ENCODE peak calls at places on chromosomes 4 and X, in four cellular contexts. One of them, this sample, is unnamed.
A peak's percentile ranks its signal among the peaks of the same experiment; 100 is the strongest.

GRCh38 chr4:6019316-6020263 is 1.4 kb upstream of the C4orf50 start:
- DNase-seq in K562: peak; percentile 79
- DNase-seq in HepG2: peak; percentile 27
- DNase-seq in HCT116: peak; percentile 36
- DNase-seq in this sample: peak; percentile 79

GRCh38 chr4:1958276-1959103 is 50.3 kb downstream of the NELFA start:
- DNase-seq in K562: no peak
- DNase-seq in HepG2: no peak
- DNase-seq in HCT116: no peak
- DNase-seq in this sample: no peak

GRCh38 chr4:113435893-113436292 is 325.6 kb downstream of the CAMK2D start:
- DNase-seq in K562: no peak
- DNase-seq in HepG2: no peak
- DNase-seq in HCT116: peak; percentile 84
- DNase-seq in this sample: no peak

GRCh38 chr4:142563682-142564291 is 282.3 kb downstream of the INPP4B start:
- DNase-seq in K562: no peak
- DNase-seq in HepG2: no peak
- DNase-seq in HCT116: peak; percentile 13
- DNase-seq in this sample: no peak

GRCh38 chrX:137195991-137196390 is 162.2 kb upstream of the GPR101 start:
- DNase-seq in K562: no peak
- DNase-seq in HepG2: no peak
- DNase-seq in HCT116: no peak
- DNase-seq in this sample: no peak

GRCh38 chrX:151922692-151923091 is 10.0 kb downstream of the MAGEA4 start:
- DNase-seq in K562: no peak
- DNase-seq in HepG2: no peak
- DNase-seq in HCT116: no peak
- DNase-seq in this sample: no peak

GRCh38 chr4:183989471-183989870 is 84.4 kb downstream of the STOX2 start:
- DNase-seq in K562: no peak
- DNase-seq in HepG2: no peak
- DNase-seq in HCT116: no peak
- DNase-seq in this sample: no peak

GRCh38 chr4:8819421-8820177 is 52.0 kb downstream of the HMX1 start:
- DNase-seq in K562: no peak
- DNase-seq in HepG2: no peak
- DNase-seq in HCT116: no peak
- DNase-seq in this sample: peak; percentile 47

GRCh38 chr4:56641494-56642051 is 39.5 kb downstream of the HOPX start:
- DNase-seq in K562: no peak
- DNase-seq in HepG2: no peak
- DNase-seq in HCT116: peak; percentile 80
- DNase-seq in this sample: no peak

GRCh38 chr4:189445613-189446012 is 495.1 kb upstream of the FRG1 start:
- DNase-seq in K562: no peak
- DNase-seq in HepG2: no peak
- DNase-seq in HCT116: no peak
- DNase-seq in this sample: no peak

GRCh38 chrX:14673764-14674163 is 144.4 kb downstream of the GLRA2 start:
- DNase-seq in K562: no peak
- DNase-seq in HepG2: peak; percentile 39
- DNase-seq in HCT116: peak; percentile 78
- DNase-seq in this sample: no peak

GRCh38 chr4:7806724-7807123 is 132.9 kb downstream of the AFAP1 start:
- DNase-seq in K562: no peak
- DNase-seq in HepG2: no peak
- DNase-seq in HCT116: no peak
- DNase-seq in this sample: no peak

GRCh38 chrX:118976599-118977340 is 2.4 kb downstream of the LONRF3 start:
- DNase-seq in K562: peak; percentile 45
- DNase-seq in HepG2: no peak
- DNase-seq in HCT116: no peak
- DNase-seq in this sample: no peak

GRCh38 chr4:6634746-6635145 is 5.7 kb upstream of the MRFAP1 start:
- DNase-seq in K562: no peak
- DNase-seq in HepG2: no peak
- DNase-seq in HCT116: no peak
- DNase-seq in this sample: no peak

GRCh38 chr4:80926446-80926845 is 104.1 kb upstream of the BMP3 start:
- DNase-seq in K562: no peak
- DNase-seq in HepG2: no peak
- DNase-seq in HCT116: no peak
- DNase-seq in this sample: no peak

GRCh38 chrX:96140796-96141195 is 543.8 kb upstream of the DIAPH2 start:
- DNase-seq in K562: no peak
- DNase-seq in HepG2: no peak
- DNase-seq in HCT116: no peak
- DNase-seq in this sample: no peak

GRCh38 chr4:128782875-128783614 is 26.5 kb upstream of the JADE1 start:
- DNase-seq in K562: no peak
- DNase-seq in HepG2: no peak
- DNase-seq in HCT116: no peak
- DNase-seq in this sample: no peak

GRCh38 chr4:184384810-184385557 is 89.4 kb downstream of the IRF2 start:
- DNase-seq in K562: no peak
- DNase-seq in HepG2: no peak
- DNase-seq in HCT116: no peak
- DNase-seq in this sample: no peak

GRCh38 chr4:76055005-76055404 is 19.1 kb upstream of the CXCL11 start:
- DNase-seq in K562: no peak
- DNase-seq in HepG2: no peak
- DNase-seq in HCT116: no peak
- DNase-seq in this sample: no peak

GRCh38 chrX:1316527-1316926 is 20.1 kb upstream of the IL3RA start:
- DNase-seq in K562: no peak
- DNase-seq in HepG2: no peak
- DNase-seq in HCT116: no peak
- DNase-seq in this sample: no peak

GRCh38 chr4:17063870-17064269 is 165.4 kb upstream of the LDB2 start:
- DNase-seq in K562: no peak
- DNase-seq in HepG2: no peak
- DNase-seq in HCT116: no peak
- DNase-seq in this sample: no peak

GRCh38 chr4:77617203-77617602 is 11.6 kb downstream of the CXCL13 start:
- DNase-seq in K562: no peak
- DNase-seq in HepG2: no peak
- DNase-seq in HCT116: no peak
- DNase-seq in this sample: no peak

GRCh38 chr4:160724063-160724462 is 1439.7 kb downstream of the FSTL5 start:
- DNase-seq in K562: no peak
- DNase-seq in HepG2: no peak
- DNase-seq in HCT116: no peak
- DNase-seq in this sample: no peak

GRCh38 chr4:5711479-5712184 is 631 bp downstream of the EVC start:
- DNase-seq in K562: no peak
- DNase-seq in HepG2: peak; percentile 15
- DNase-seq in HCT116: no peak
- DNase-seq in this sample: peak; percentile 65

GRCh38 chrX:24619647-24620046 is 27.5 kb downstream of the PCYT1B start:
- DNase-seq in K562: no peak
- DNase-seq in HepG2: peak; percentile 36
- DNase-seq in HCT116: no peak
- DNase-seq in this sample: no peak

GRCh38 chr4:62075082-62075481 is 875.0 kb downstream of the ADGRL3 start:
- DNase-seq in K562: no peak
- DNase-seq in HepG2: no peak
- DNase-seq in HCT116: no peak
- DNase-seq in this sample: no peak

GRCh38 chr4:25443851-25444250 is 66.8 kb downstream of the ANAPC4 start:
- DNase-seq in K562: no peak
- DNase-seq in HepG2: no peak
- DNase-seq in HCT116: no peak
- DNase-seq in this sample: no peak

DNA sequence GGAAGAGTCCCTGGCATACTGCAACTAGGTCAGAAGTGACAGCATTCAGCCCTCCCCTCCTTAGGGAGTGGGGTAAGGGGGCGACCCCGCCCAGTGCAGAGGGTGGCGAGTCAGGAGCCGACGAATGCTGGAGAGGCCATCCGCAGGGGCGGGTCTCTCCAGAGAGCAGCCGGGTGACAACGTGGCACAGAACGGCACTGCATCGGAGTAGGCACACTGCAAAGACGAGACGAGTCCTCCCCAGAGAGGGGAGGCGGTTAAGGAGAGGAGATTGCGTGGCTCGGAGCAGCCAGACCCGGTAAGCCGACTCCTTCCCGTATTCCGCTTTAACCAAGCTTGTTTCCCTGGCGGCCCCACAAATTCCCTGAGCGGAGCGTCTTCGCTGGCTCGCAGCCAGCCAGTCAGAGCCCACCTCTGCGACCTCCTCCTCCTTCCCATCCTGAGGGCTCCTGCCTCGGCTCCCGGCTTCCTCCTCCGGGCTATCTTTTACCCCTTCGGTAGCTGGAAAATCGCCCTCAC is 54.9 kb downstream of the LINC00632 start:
- DNase-seq in K562: no peak
- DNase-seq in HepG2: no peak
- DNase-seq in HCT116: no peak
- DNase-seq in this sample: peak; percentile 25
- TF ChIP-seq RAD21 in K562: no peak
- TF ChIP-seq RAD21 in HepG2: no peak
- TF ChIP-seq RAD21 in HCT116: no peak
- TF ChIP-seq RAD21 in this sample: no peak

DNA sequence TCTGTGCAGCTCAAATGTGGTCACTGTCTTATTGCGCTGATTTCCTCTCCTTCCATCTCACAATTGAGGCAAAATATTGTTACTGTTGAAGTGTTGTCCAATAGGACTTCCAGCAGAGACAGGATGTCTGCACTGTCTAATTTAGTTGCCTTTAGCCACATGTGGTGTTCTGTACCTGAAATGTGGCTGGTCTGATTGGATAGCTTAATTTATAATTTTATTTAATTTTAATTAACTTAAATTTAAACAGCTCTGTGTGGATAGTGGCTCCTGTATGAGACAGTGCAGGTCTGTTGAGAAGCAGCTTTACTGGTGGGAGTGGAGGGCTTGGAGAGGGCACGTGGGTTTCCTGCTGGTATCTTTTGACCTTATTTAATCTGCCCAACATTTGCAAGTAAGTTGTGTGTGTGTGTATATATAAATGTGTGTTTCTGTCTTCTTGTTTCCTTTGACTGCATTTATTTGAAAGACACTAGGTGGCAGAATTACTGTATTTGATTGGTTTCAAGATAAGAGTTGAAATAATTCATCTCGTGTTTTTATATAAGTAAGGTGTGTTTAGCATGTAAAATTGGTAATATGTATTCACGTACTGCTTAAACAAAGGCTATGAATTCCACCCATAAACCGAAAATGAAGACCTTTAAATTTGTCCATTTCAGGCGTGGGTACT is 55.3 kb upstream of the MSANTD1 start:
- DNase-seq in K562: no peak
- DNase-seq in HepG2: no peak
- DNase-seq in HCT116: peak; percentile 2
- DNase-seq in this sample: no peak
- TF ChIP-seq FOSL1 in K562: no peak
- TF ChIP-seq FOSL1 in HepG2: no peak
- TF ChIP-seq FOSL1 in HCT116: no peak
- TF ChIP-seq FOSL1 in this sample: no peak

DNA sequence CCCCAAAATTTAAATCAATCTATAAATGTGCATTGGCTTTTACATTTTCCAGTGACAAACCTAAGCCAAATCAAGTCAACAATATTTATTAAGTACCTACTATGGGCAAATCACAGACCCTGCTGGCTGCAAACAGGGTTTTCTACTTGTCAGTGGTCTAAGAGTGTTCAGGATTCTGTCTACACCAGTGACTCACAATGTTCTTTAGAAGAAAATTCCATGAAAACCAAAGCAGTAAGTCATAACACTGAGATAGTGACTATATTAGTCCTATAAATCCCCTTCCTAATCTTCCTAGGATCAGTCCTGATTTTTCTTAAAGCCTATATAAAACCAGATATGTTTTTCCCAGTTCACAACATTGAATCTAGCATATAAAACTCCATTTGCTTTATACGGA is 69.7 kb downstream of the PPP3CA start:
- DNase-seq in K562: no peak
- DNase-seq in HepG2: no peak
- DNase-seq in HCT116: no peak
- DNase-seq in this sample: no peak
- TF ChIP-seq RAD21 in K562: no peak
- TF ChIP-seq RAD21 in HepG2: no peak
- TF ChIP-seq RAD21 in HCT116: no peak
- TF ChIP-seq RAD21 in this sample: no peak

DNA sequence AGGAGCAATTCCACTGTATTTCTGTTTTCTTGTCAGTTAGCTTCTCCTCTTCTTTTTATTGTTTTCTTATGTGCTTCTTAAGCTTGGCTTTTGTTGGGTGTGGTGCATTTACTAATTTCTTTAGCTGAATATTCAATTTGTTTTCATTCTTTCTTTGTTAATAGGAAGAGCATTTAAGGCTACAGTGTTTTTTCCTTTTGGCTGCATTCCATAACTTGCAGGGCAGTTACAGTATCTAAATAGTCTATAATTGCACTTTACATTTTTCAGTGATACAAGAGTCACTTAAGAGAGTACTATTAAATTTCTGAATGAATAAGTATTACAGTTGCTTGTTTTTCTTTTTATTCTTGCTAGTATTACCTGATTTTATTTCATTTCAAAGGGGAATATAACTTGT is 181.1 kb downstream of the DKK2 start:
- DNase-seq in K562: no peak
- DNase-seq in HepG2: no peak
- DNase-seq in HCT116: no peak
- DNase-seq in this sample: no peak
- TF ChIP-seq FOSL1 in K562: no peak
- TF ChIP-seq FOSL1 in HepG2: no peak
- TF ChIP-seq FOSL1 in HCT116: no peak
- TF ChIP-seq FOSL1 in this sample: no peak

This sample was measured in H1.